ENCODE peak calls at places on chromosomes 4 and X, in nine cellular contexts. I is tibial nerve, Z is colonic mucosa, L is tibial artery, K is lung, Q is cardiac muscle cell, E is HepG2, N is esophagus squamous epithelium, C is RWPE2. S is an unnamed sample.

GRCh38 chrX:19121898-19122640 is at the start of gene ADGRG2:
- DNase-seq in I (no peak), Z (peak; percentile 33), L (no peak), K (peak; percentile 31), Q (peak; percentile 24), E (no peak), N (no peak), C (peak; percentile 33), S (no peak)

GRCh38 chr4:70946944-70947343 is 44.8 kb downstream of the MOB1B start:
- DNase-seq in I (no peak), Z (no peak), L (no peak), K (no peak), Q (no peak), E (no peak), N (no peak), C (no peak), S (no peak)

GRCh38 chrX:46477435-46477834 is 67.8 kb downstream of the ZNF674 start:
- DNase-seq in I (no peak), Z (no peak), L (no peak), K (no peak), Q (peak; percentile 76), E (no peak), N (no peak), C (no peak), S (no peak)

GRCh38 chr4:113383111-113383785 is 333.8 kb downstream of the ANK2 start:
- DNase-seq in I (no peak), Z (no peak), L (no peak), K (no peak), Q (peak; percentile 93), E (no peak), N (no peak), C (no peak), S (no peak)

GRCh38 chrX:100447563-100448397 is 37.7 kb upstream of the PCDH19 start:
- DNase-seq in I (peak; percentile 17), Z (peak; percentile 25), L (peak; percentile 33), K (peak; percentile 34), Q (peak; percentile 38), E (no peak), N (no peak), C (no peak), S (no peak)

GRCh38 chrX:29397506-29397905 is 810.3 kb downstream of the IL1RAPL1 start:
- DNase-seq in I (no peak), Z (no peak), L (no peak), K (no peak), Q (peak; percentile 69), E (no peak), N (no peak), C (no peak), S (no peak)

GRCh38 chr4:145230726-145231125 is 50.3 kb upstream of the OTUD4 start:
- DNase-seq in I (no peak), Z (no peak), L (no peak), K (no peak), Q (peak; percentile 83), E (no peak), N (no peak), C (no peak), S (no peak)

GRCh38 chrX:1152090-1152489 is 60.4 kb downstream of the CRLF2 start:
- DNase-seq in I (no peak), Z (no peak), L (no peak), K (no peak), Q (no peak), E (no peak), N (no peak), C (no peak), S (no peak)

GRCh38 chrX:151789179-151789800 is 54.7 kb downstream of the CNGA2 start:
- DNase-seq in I (peak; percentile 13), Z (peak; percentile 25), L (peak; percentile 66), K (no peak), Q (peak; percentile 86), E (no peak), N (no peak), C (peak; percentile 47), S (peak; percentile 31)

GRCh38 chr4:110501826-110502225 is 25.9 kb downstream of the ENPEP start:
- DNase-seq in I (no peak), Z (no peak), L (no peak), K (no peak), Q (peak; percentile 50), E (no peak), N (no peak), C (no peak), S (no peak)

GRCh38 chr4:5973486-5974220 is 44.6 kb downstream of the C4orf50 start:
- DNase-seq in I (no peak), Z (no peak), L (peak; percentile 11), K (no peak), Q (no peak), E (no peak), N (no peak), C (peak; percentile 31), S (no peak)

GRCh38 chr4:152456609-152457008 is 79.3 kb downstream of the FBXW7 start:
- DNase-seq in I (no peak), Z (no peak), L (no peak), K (no peak), Q (no peak), E (no peak), N (no peak), C (no peak), S (no peak)

GRCh38 chr4:83369825-83370639 is 35.4 kb upstream of the HPSE start:
- DNase-seq in I (no peak), Z (no peak), L (no peak), K (no peak), Q (peak; percentile 30), E (peak; percentile 44), N (no peak), C (no peak), S (no peak)

GRCh38 chr4:75512336-75513211 is 1.6 kb downstream of the RCHY1 start:
- DNase-seq in I (no peak), Z (no peak), L (no peak), K (peak; percentile 31), Q (peak; percentile 67), E (peak; percentile 24), N (no peak), C (no peak), S (no peak)

GRCh38 chr4:114691865-114692264 is 93.3 kb downstream of the UGT8 start:
- DNase-seq in I (no peak), Z (no peak), L (no peak), K (no peak), Q (no peak), E (no peak), N (no peak), C (no peak), S (no peak)

GRCh38 chrX:8730812-8731578 is 942 bp downstream of the ANOS1 start:
- DNase-seq in I (no peak), Z (no peak), L (no peak), K (no peak), Q (no peak), E (no peak), N (no peak), C (no peak), S (no peak)

GRCh38 chr4:82431026-82431745 is 796 bp downstream of the ENOPH1 start:
- DNase-seq in I (no peak), Z (peak; percentile 59), L (no peak), K (peak; percentile 39), Q (peak; percentile 32), E (no peak), N (peak; percentile 52), C (peak; percentile 61), S (no peak)

GRCh38 chrX:45322382-45322781 is 121.7 kb upstream of the DIPK2B start:
- DNase-seq in I (peak; percentile 12), Z (peak; percentile 48), L (peak; percentile 20), K (peak; percentile 34), Q (peak; percentile 80), E (peak; percentile 37), N (no peak), C (no peak), S (no peak)

GRCh38 chr4:112908511-112908910 is 140.9 kb upstream of the ANK2 start:
- DNase-seq in I (no peak), Z (no peak), L (no peak), K (no peak), Q (peak; percentile 7), E (no peak), N (no peak), C (no peak), S (no peak)

GRCh38 chr4:185969657-185970056 is 99.3 kb upstream of the TLR3 start:
- DNase-seq in I (no peak), Z (no peak), L (no peak), K (no peak), Q (no peak), E (peak; percentile 20), N (no peak), C (no peak), S (no peak)

GRCh38 chr4:140110542-140110941 is 43.4 kb downstream of the MAML3 start:
- DNase-seq in I (no peak), Z (no peak), L (no peak), K (no peak), Q (no peak), E (no peak), N (no peak), C (no peak), S (no peak)

GRCh38 chr4:177118596-177118995 is 191.1 kb upstream of the NEIL3 start:
- DNase-seq in I (no peak), Z (no peak), L (peak; percentile 42), K (no peak), Q (peak; percentile 98), E (no peak), N (no peak), C (no peak), S (no peak)

GRCh38 chr4:153166971-153167501 is 37.2 kb upstream of the TRIM2 start:
- DNase-seq in I (no peak), Z (no peak), L (no peak), K (no peak), Q (peak; percentile 79), E (peak; percentile 38), N (no peak), C (no peak), S (no peak)

GRCh38 chr4:87017580-87018061 is 82.8 kb downstream of the AFF1 start:
- DNase-seq in I (no peak), Z (no peak), L (no peak), K (no peak), Q (peak; percentile 88), E (no peak), N (no peak), C (no peak), S (no peak)
- H3K4me1 ChIP-seq in I (peaks cover 51% of the 10 kb centered on the region), Z (no peaks in the 10 kb centered on the region), L (no peaks in the 10 kb centered on the region), K (peaks cover 36% of the 10 kb centered on the region), Q (peaks cover 56% of the 10 kb centered on the region), E (peaks cover 54% of the 10 kb centered on the region), N (peaks cover 90% of the 10 kb centered on the region), C (peaks cover 28% of the 10 kb centered on the region), S (peaks cover 51% of the 10 kb centered on the region)

GRCh38 chr4:1686440-1687036 is 2.4 kb upstream of the FAM53A start:
- DNase-seq in I (no peak), Z (no peak), L (no peak), K (no peak), Q (no peak), E (no peak), N (no peak), C (no peak), S (no peak)
- TF ChIP-seq CTCF in I (no peak), Z (no peak), L (no peak), K (no peak), Q (no peak), E (no peak), N (no peak), C (no peak), S (no peak)

GRCh38 chr4:143185253-143186107 is 763 bp downstream of the USP38 start:
- DNase-seq in I (no peak), Z (peak; percentile 44), L (peak; percentile 24), K (peak; percentile 36), Q (peak; percentile 10), E (peak; percentile 16), N (no peak), C (peak; percentile 64), S (no peak)
- H3K4me1 ChIP-seq in I (peaks cover 13% of the 10 kb centered on the region), Z (peaks cover 4% of the 10 kb centered on the region), L (no peaks in the 10 kb centered on the region), K (peaks cover 3% of the 10 kb centered on the region), Q (peaks cover 34% of the 10 kb centered on the region), E (peaks cover 37% of the 10 kb centered on the region), N (peaks cover 66% of the 10 kb centered on the region), C (peaks cover 24% of the 10 kb centered on the region), S (peaks cover 29% of the 10 kb centered on the region)

GRCh38 chrX:106220177-106220576 is 52.1 kb downstream of the PWWP3B start:
- DNase-seq in I (no peak), Z (no peak), L (no peak), K (no peak), Q (peak; percentile 7), E (no peak), N (no peak), C (no peak), S (no peak)
- TF ChIP-seq CTCF in I (no peak), Z (peak; percentile 27), L (no peak), K (no peak), Q (peak; percentile 46), E (peak; percentile 49), N (no peak), C (peak; percentile 38), S (no peak)